ENCODE peak calls at places on chromosomes 11 and 22, in six cellular contexts. W is effector memory CD8-positive, alpha-beta T cell; H is HL-60; G is psoas muscle; V is A549; N is NCI-H1694 treated with DMSO at 0.1 percent for 48 hours. X is an unnamed sample.
A peak's percentile ranks its signal among the peaks of the same experiment; 100 is the strongest.

GRCh38 chr22:37745548-37746365 is 48.9 kb downstream of the TRIOBP start:
- DNase-seq in W (peak; percentile 73), H (peak; percentile 90), G (peak; percentile 93), V (peak; percentile 60), N (peak; percentile 38), X (peak; percentile 91)

GRCh38 chr11:93850585-93851018 is at the start of gene VSTM5:
- DNase-seq in W (no peak), H (no peak), G (no peak), V (no peak), N (no peak), X (no peak)

GRCh38 chr22:36745301-36745995 is 30.5 kb downstream of the IFT27 start:
- DNase-seq in W (no peak), H (no peak), G (no peak), V (no peak), N (no peak), X (no peak)

GRCh38 chr11:109304159-109304558 is 117.8 kb upstream of the C11orf87 start:
- DNase-seq in W (no peak), H (no peak), G (no peak), V (no peak), N (no peak), X (no peak)

GRCh38 chr22:37633082-37633692 is 6.3 kb upstream of the SH3BP1 start:
- DNase-seq in W (peak; percentile 58), H (no peak), G (no peak), V (no peak), N (no peak), X (no peak)

GRCh38 chr11:3000032-3000961 is 8.2 kb upstream of the NAP1L4 start:
- DNase-seq in W (no peak), H (no peak), G (peak; percentile 41), V (no peak), N (peak; percentile 58), X (peak; percentile 62)

GRCh38 chr11:86811637-86812321 is 11.4 kb downstream of the PRSS23 start:
- DNase-seq in W (no peak), H (no peak), G (no peak), V (peak; percentile 73), N (no peak), X (no peak)

GRCh38 chr11:71364176-71364671 is 84.0 kb downstream of the DHCR7 start:
- DNase-seq in W (no peak), H (no peak), G (no peak), V (no peak), N (peak; percentile 84), X (no peak)

GRCh38 chr11:32043737-32044515 is 46.9 kb upstream of the RCN1 start:
- DNase-seq in W (no peak), H (no peak), G (no peak), V (no peak), N (no peak), X (no peak)

GRCh38 chr11:32982626-32983025 is 33.1 kb upstream of the DEPDC7 start:
- DNase-seq in W (no peak), H (no peak), G (no peak), V (no peak), N (no peak), X (no peak)

GRCh38 chr11:114846040-114846791 is 167.9 kb downstream of the NXPE2 start:
- DNase-seq in W (no peak), H (peak; percentile 11), G (peak; percentile 46), V (no peak), N (peak; percentile 55), X (no peak)

GRCh38 chr11:115678942-115679341 is 174.7 kb upstream of the CADM1 start:
- DNase-seq in W (no peak), H (no peak), G (peak; percentile 35), V (peak; percentile 22), N (no peak), X (no peak)

GRCh38 chr11:113137735-113138529 is 176.5 kb upstream of the TTC12 start:
- DNase-seq in W (no peak), H (no peak), G (no peak), V (no peak), N (no peak), X (no peak)

GRCh38 chr11:2944953-2945756 is 15.9 kb upstream of the PHLDA2 start:
- DNase-seq in W (no peak), H (no peak), G (peak; percentile 91), V (no peak), N (peak; percentile 78), X (peak; percentile 92)

GRCh38 chr22:26588749-26589366 is 1.1 kb downstream of the TPST2 start:
- DNase-seq in W (no peak), H (peak; percentile 16), G (no peak), V (no peak), N (no peak), X (no peak)

GRCh38 chr22:48137640-48138039 is 1375.2 kb downstream of the TBC1D22A start:
- DNase-seq in W (no peak), H (no peak), G (no peak), V (no peak), N (peak; percentile 13), X (no peak)

GRCh38 chr11:105933666-105934065 is 88.4 kb downstream of the MSANTD4 start:
- DNase-seq in W (no peak), H (no peak), G (no peak), V (no peak), N (no peak), X (no peak)

GRCh38 chr22:49140921-49141680 is 686.6 kb downstream of the BRD1 start:
- DNase-seq in W (no peak), H (no peak), G (no peak), V (no peak), N (no peak), X (no peak)

GRCh38 chr11:105000167-105000566 is 22.8 kb downstream of the CASP5 start:
- DNase-seq in W (no peak), H (no peak), G (no peak), V (no peak), N (no peak), X (peak; percentile 11)

GRCh38 chr22:17201285-17201945 is 17.8 kb downstream of the ADA2 start:
- DNase-seq in W (no peak), H (no peak), G (no peak), V (no peak), N (no peak), X (peak; percentile 63)

GRCh38 chr11:46898396-46899095 is 19.8 kb downstream of the LRP4 start:
- DNase-seq in W (no peak), H (no peak), G (no peak), V (no peak), N (no peak), X (no peak)

GRCh38 chr22:22061085-22062077 is 78.8 kb upstream of the TOP3B start:
- DNase-seq in W (no peak), H (peak; percentile 91), G (peak; percentile 30), V (peak; percentile 6), N (peak; percentile 82), X (peak; percentile 12)